ENCODE peak calls at places on chromosomes 5 and 9, in four cellular contexts. R is HCT116; X is CD8-positive, alpha-beta T cell; F is astrocyte. Y is an unnamed sample. For H3K27me3, the result is how much of the 10 kb centered on the place peaks cover.

GRCh38 chr5:91119941-91120850 is 262.9 kb downstream of the ARRDC3 start:
- DNase-seq in R (no peak), X (no peak), F (no peak), Y (no peak)

GRCh38 chr5:51378415-51378777 is 4.9 kb upstream of the ISL1 start:
- DNase-seq in R (no peak), X (no peak), F (no peak), Y (no peak)

GRCh38 chr5:95631991-95632675 is 12.2 kb downstream of the GPR150 start:
- DNase-seq in R (no peak), X (peak), F (peak), Y (peak)

GRCh38 chr5:34486160-34486765 is 169.9 kb upstream of the RAI14 start:
- DNase-seq in R (peak), X (peak), F (peak), Y (peak)

GRCh38 chr5:174722500-174722899 is 1.9 kb upstream of the MSX2 start:
- DNase-seq in R (no peak), X (no peak), F (no peak), Y (no peak)

GRCh38 chr5:17094830-17095229 is 122.6 kb upstream of the BASP1 start:
- DNase-seq in R (no peak), X (no peak), F (peak), Y (peak)

GRCh38 chr9:5389109-5389732 is 48.5 kb downstream of the PLGRKT start:
- DNase-seq in R (no peak), X (no peak), F (peak), Y (peak)

GRCh38 chr5:110909950-110910349 is 161.6 kb upstream of the TSLP start:
- DNase-seq in R (no peak), X (no peak), F (peak), Y (no peak)

GRCh38 chr5:68548959-68549676 is 333.6 kb downstream of the PIK3R1 start:
- DNase-seq in R (no peak), X (no peak), F (peak), Y (no peak)

GRCh38 chr9:120928720-120929389 is 2.3 kb upstream of the TRAF1 start:
- DNase-seq in R (no peak), X (peak), F (no peak), Y (no peak)

GRCh38 chr5:143636951-143637528 is 174.9 kb upstream of the HMHB1 start:
- DNase-seq in R (no peak), X (no peak), F (peak), Y (no peak)

GRCh38 chr9:110088099-110088498 is 119.9 kb downstream of the C9orf152 start:
- DNase-seq in R (no peak), X (no peak), F (no peak), Y (no peak)

DNA sequence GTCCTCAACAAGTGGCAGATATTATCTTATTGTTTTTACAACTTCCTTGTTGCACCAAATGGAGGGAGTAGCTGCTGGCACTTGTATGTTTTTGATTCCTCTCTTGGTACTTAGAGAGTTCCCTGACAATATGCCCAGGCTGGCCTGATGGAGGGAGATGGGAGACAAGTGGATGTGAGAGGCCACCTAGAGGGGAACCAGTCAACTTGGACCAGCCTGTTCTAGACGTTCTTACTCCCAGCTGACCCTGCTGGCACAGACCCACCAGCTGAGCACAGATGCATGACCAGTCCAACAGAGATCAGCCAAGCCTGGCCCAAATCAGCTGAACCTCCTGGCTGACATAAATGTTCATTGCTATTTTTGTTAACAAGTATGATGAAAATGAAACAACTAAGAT is 60.9 kb upstream of the GDNF start:
- DNase-seq in R (peak), X (no peak), F (peak), Y (peak)
- TF ChIP-seq CTCF in R (peak), X (no peak), F (no peak), Y (peak)

GRCh38 chr9:133826289-133827085 is 88.3 kb upstream of the SARDH start:
- DNase-seq in R (no peak), X (no peak), F (no peak), Y (no peak)
- H3K27me3 ChIP-seq in R (under half), X (under half), F (under half), Y (under half)

DNA sequence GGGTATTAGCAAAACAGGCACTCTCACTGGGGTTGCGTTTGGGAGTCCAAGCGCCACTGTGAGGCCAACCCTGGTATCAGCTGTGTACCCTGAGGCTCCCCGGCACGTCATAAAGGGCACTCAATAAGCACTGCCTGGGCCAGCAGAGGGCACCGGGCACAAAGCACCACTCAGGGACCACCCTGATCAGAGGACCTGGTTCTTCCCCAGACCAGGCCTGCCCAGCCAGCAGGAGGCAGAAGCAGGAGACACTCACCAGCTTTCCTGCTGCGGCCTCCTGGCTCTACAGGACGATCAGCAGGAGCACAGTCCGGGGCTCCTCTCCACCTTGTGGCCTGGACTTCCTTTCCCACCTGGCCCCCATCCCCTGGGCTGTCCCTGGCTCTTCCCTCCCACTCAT is 12.6 kb downstream of the MGAT1 start:
- DNase-seq in R (no peak), X (no peak), F (no peak), Y (no peak)
- TF ChIP-seq CTCF in R (peak), X (no peak), F (no peak), Y (no peak)

GRCh38 chr5:155625315-155625714 is 611.8 kb downstream of the KIF4B start:
- DNase-seq in R (no peak), X (no peak), F (no peak), Y (no peak)
- H3K27me3 ChIP-seq in R (under half), X (under half), F (under half), Y (under half)

DNA sequence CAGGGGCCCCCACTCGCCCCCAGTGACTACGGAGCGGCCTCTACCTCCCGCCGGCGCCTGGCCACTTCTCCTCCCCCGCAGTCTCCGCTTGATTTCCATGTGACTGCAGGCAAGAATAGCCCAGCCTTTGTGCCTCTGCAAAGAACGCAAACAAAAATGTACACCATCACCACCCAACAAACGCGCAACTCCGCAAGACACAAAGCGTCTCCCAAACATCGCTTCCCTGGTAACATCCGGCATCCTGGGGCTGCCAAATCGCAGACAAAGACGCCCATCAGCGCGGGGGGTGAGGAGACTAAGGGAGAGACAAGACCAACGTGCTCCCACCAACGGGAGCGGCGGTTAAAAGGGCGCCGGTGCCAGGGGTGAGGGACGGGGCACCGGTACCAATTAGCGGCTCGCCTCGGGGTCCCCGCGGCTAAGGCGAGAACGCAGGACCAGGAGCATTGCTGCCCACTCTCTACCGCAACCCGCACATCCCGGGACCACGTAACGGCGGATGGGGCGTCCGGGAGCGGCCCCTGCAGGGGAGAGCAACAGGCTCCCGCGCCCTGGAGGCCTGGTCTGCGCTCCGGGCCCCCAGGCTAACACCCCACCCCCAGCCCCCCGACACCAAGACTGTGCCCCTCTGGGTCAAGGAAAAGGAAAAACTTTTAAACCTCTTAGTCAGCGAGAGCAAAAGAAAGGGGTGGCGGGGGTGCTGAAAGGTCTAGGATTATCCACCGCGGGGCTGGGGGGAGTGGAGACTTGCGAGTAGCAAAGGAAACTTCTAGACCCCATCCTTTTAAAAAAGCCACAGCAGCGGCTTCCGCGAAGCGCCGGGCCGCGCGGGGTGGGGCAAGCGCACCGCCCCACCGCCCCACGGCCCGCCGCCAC is 885 bp downstream of the MPDZ start:
- DNase-seq in R (no peak), X (no peak), F (peak), Y (peak)
- TF ChIP-seq CTCF in R (no peak), X (no peak), F (no peak), Y (peak)

Y was measured in bronchial epithelial cell.